ENCODE peak calls at places on chromosomes 3 and 15, in four cellular contexts. A is EL, B is right atrium auricular region, Q is activated gamma-delta T cell treated with Interleukin-2 at 50 U/mL for 16 hours. K is an unnamed sample.

GRCh38 chr3:189652042-189652441 is 20.9 kb downstream of the TP63 start:
- DNase-seq in B (no peak), A (peak), Q (no peak), K (peak)

GRCh38 chr3:19891740-19892139 is 42.3 kb downstream of the EFHB start:
- DNase-seq in B (no peak), A (peak), Q (no peak), K (no peak)

GRCh38 chr3:16888785-16889607 is 4.2 kb downstream of the PLCL2 start:
- DNase-seq in Q (no peak), A (no peak), B (no peak), K (peak)

GRCh38 chr15:70212288-70212962 is 114.7 kb upstream of the TLE3 start:
- DNase-seq in Q (no peak), B (no peak), A (no peak), K (no peak)

GRCh38 chr15:64288999-64289398 is 67.0 kb downstream of the CSNK1G1 start:
- DNase-seq in B (no peak), Q (no peak), A (no peak), K (no peak)

GRCh38 chr3:37346227-37347005 is 172.0 kb upstream of the LRRFIP2 start:
- DNase-seq in Q (no peak), A (no peak), B (no peak), K (no peak)

GRCh38 chr3:187739125-187739560 is 6.1 kb downstream of the BCL6 start:
- DNase-seq in B (no peak), A (no peak), Q (peak), K (peak)

GRCh38 chr3:25493786-25494185 is 65.7 kb downstream of the RARB start:
- DNase-seq in B (no peak), Q (no peak), A (peak), K (no peak)

GRCh38 chr3:16455946-16456345 is 57.6 kb downstream of the RFTN1 start:
- DNase-seq in B (no peak), A (no peak), Q (no peak), K (no peak)

GRCh38 chr3:159929181-159929893 is 59.3 kb upstream of the IL12A start:
- DNase-seq in B (no peak), A (peak), Q (no peak), K (no peak)

GRCh38 chr3:160671231-160671630 is 5.7 kb upstream of the ARL14 start:
- DNase-seq in B (no peak), A (no peak), Q (no peak), K (peak)

GRCh38 chr3:183825380-183826161 is at the start of gene MAP6D1:
- DNase-seq in Q (peak), B (no peak), A (peak), K (peak)

GRCh38 chr3:101861212-101861977 is 12.1 kb downstream of the NFKBIZ start:
- DNase-seq in Q (no peak), B (no peak), A (no peak), K (no peak)

GRCh38 chr3:151135548-151136337 is 50.3 kb downstream of the MED12L start:
- DNase-seq in A (no peak), B (no peak), Q (peak), K (no peak)

GRCh38 chr3:157856078-157856939 is 249.9 kb downstream of the SHOX2 start:
- DNase-seq in Q (no peak), A (no peak), B (no peak), K (no peak)

GRCh38 chr15:89122532-89123525 is 34.6 kb downstream of the ABHD2 start:
- DNase-seq in B (no peak), A (peak), Q (no peak), K (no peak)

GRCh38 chr3:11567516-11568467 is 75.9 kb downstream of the VGLL4 start:
- DNase-seq in Q (no peak), B (no peak), A (peak), K (no peak)

GRCh38 chr3:89155811-89156210 is 48.4 kb downstream of the EPHA3 start:
- DNase-seq in Q (no peak), B (no peak), A (no peak), K (no peak)

GRCh38 chr3:179929091-179929529 is 107.6 kb downstream of the PEX5L start:
- DNase-seq in B (no peak), A (peak), Q (peak), K (peak)

GRCh38 chr15:62254137-62254934 is 89.3 kb upstream of the C2CD4B start:
- DNase-seq in B (peak), A (peak), Q (peak), K (peak)

GRCh38 chr15:80998252-80998651 is 2.5 kb upstream of the TLNRD1 start:
- DNase-seq in B (no peak), Q (no peak), A (no peak), K (no peak)

GRCh38 chr15:59424626-59425025 is 13.4 kb upstream of the FAM81A start:
- DNase-seq in B (no peak), A (no peak), Q (no peak), K (no peak)

GRCh38 chr3:128215290-128215689 is 62.0 kb downstream of the EEFSEC start:
- DNase-seq in B (no peak), A (no peak), Q (no peak), K (no peak)

GRCh38 chr3:18812316-18812715 is 336.0 kb upstream of the KCNH8 start:
- DNase-seq in A (peak), B (no peak), Q (no peak), K (no peak)

GRCh38 chr3:21621396-21621695 is 129.7 kb downstream of the ZNF385D start:
- DNase-seq in B (no peak), A (peak), Q (no peak), K (no peak)

GRCh38 chr3:127670761-127671522 is 1.8 kb upstream of the ABTB1 start:
- DNase-seq in B (no peak), A (no peak), Q (no peak), K (no peak)

GRCh38 chr3:195015021-195015420 is 255.9 kb downstream of the XXYLT1 start:
- DNase-seq in Q (no peak), B (no peak), A (peak), K (no peak)

GRCh38 chr3:168476360-168476980 is 380.7 kb upstream of the GOLIM4 start:
- DNase-seq in A (no peak), B (no peak), Q (no peak), K (no peak)

GRCh38 chr15:51401872-51402517 is 60.5 kb downstream of the GLDN start:
- DNase-seq in B (peak), A (peak), Q (no peak), K (no peak)

GRCh38 chr15:67154249-67154648 is 88.8 kb downstream of the SMAD3 start:
- DNase-seq in Q (no peak), B (no peak), A (no peak), K (no peak)

GRCh38 chr15:60859996-60860494 is 369.1 kb downstream of the RORA start:
- DNase-seq in B (no peak), Q (no peak), A (peak), K (no peak)

GRCh38 chr3:60448668-60449067 is 802.6 kb downstream of the FHIT start:
- DNase-seq in Q (no peak), B (no peak), A (no peak), K (no peak)

GRCh38 chr3:105656607-105657504 is 212.0 kb downstream of the CBLB start:
- DNase-seq in Q (no peak), A (peak), B (no peak), K (no peak)

GRCh38 chr3:81823086-81823485 is 61.6 kb upstream of the GBE1 start:
- DNase-seq in A (no peak), B (no peak), Q (no peak), K (no peak)